ENCODE peak calls at places on chromosomes 4 and X, in eight cellular contexts. One of them, this sample, is unnamed.

GRCh38 chrX:133685806-133686205 is 270.5 kb upstream of the GPC4 start:
- DNase-seq in fibroblast of pulmonary artery: no peak
- DNase-seq in psoas muscle: no peak
- DNase-seq in neural progenitor cell: no peak
- DNase-seq in ovary: no peak
- DNase-seq in brain microvascular endothelial cell: no peak
- DNase-seq in neural crest cell: no peak
- DNase-seq in dorsolateral prefrontal cortex: no peak
- DNase-seq in this sample: no peak

GRCh38 chr4:183612329-183613250 is 46.4 kb downstream of the RWDD4 start:
- DNase-seq in ovary: no peak
- DNase-seq in neural crest cell: no peak
- DNase-seq in psoas muscle: no peak
- DNase-seq in dorsolateral prefrontal cortex: no peak
- DNase-seq in brain microvascular endothelial cell: no peak
- DNase-seq in neural progenitor cell: no peak
- DNase-seq in fibroblast of pulmonary artery: no peak
- DNase-seq in this sample: no peak

GRCh38 chr4:180578175-180578574 is 1665.0 kb upstream of the TENM3 start:
- DNase-seq in dorsolateral prefrontal cortex: no peak
- DNase-seq in fibroblast of pulmonary artery: no peak
- DNase-seq in ovary: no peak
- DNase-seq in brain microvascular endothelial cell: no peak
- DNase-seq in neural crest cell: no peak
- DNase-seq in neural progenitor cell: no peak
- DNase-seq in psoas muscle: no peak
- DNase-seq in this sample: no peak

GRCh38 chr4:108834787-108835384 is 72.0 kb upstream of the ETNPPL start:
- DNase-seq in dorsolateral prefrontal cortex: no peak
- DNase-seq in ovary: no peak
- DNase-seq in neural crest cell: no peak
- DNase-seq in fibroblast of pulmonary artery: peak; percentile 71
- DNase-seq in brain microvascular endothelial cell: no peak
- DNase-seq in neural progenitor cell: peak; percentile 65
- DNase-seq in psoas muscle: no peak
- DNase-seq in this sample: no peak

GRCh38 chrX:30141966-30142365 is 73.4 kb upstream of the MAGEB2 start:
- DNase-seq in fibroblast of pulmonary artery: peak; percentile 58
- DNase-seq in brain microvascular endothelial cell: peak; percentile 34
- DNase-seq in dorsolateral prefrontal cortex: no peak
- DNase-seq in neural crest cell: no peak
- DNase-seq in psoas muscle: no peak
- DNase-seq in ovary: no peak
- DNase-seq in neural progenitor cell: peak; percentile 71
- DNase-seq in this sample: no peak

GRCh38 chr4:114688063-114688462 is 89.5 kb downstream of the UGT8 start:
- DNase-seq in neural progenitor cell: no peak
- DNase-seq in neural crest cell: no peak
- DNase-seq in psoas muscle: no peak
- DNase-seq in fibroblast of pulmonary artery: no peak
- DNase-seq in brain microvascular endothelial cell: no peak
- DNase-seq in dorsolateral prefrontal cortex: no peak
- DNase-seq in ovary: no peak
- DNase-seq in this sample: no peak

GRCh38 chr4:120443111-120443510 is 376.5 kb upstream of the MAD2L1 start:
- DNase-seq in dorsolateral prefrontal cortex: no peak
- DNase-seq in brain microvascular endothelial cell: peak; percentile 39
- DNase-seq in fibroblast of pulmonary artery: peak; percentile 19
- DNase-seq in neural progenitor cell: no peak
- DNase-seq in psoas muscle: no peak
- DNase-seq in ovary: no peak
- DNase-seq in neural crest cell: no peak
- DNase-seq in this sample: no peak

GRCh38 chr4:122224348-122224747 is 72.2 kb downstream of the BLTP1 start:
- DNase-seq in fibroblast of pulmonary artery: peak; percentile 27
- DNase-seq in brain microvascular endothelial cell: peak; percentile 31
- DNase-seq in psoas muscle: no peak
- DNase-seq in dorsolateral prefrontal cortex: no peak
- DNase-seq in ovary: no peak
- DNase-seq in neural crest cell: peak; percentile 11
- DNase-seq in neural progenitor cell: peak; percentile 19
- DNase-seq in this sample: no peak

GRCh38 chr4:128347930-128348660 is 60.5 kb upstream of the PGRMC2 start:
- DNase-seq in dorsolateral prefrontal cortex: no peak
- DNase-seq in ovary: no peak
- DNase-seq in neural crest cell: no peak
- DNase-seq in psoas muscle: no peak
- DNase-seq in neural progenitor cell: no peak
- DNase-seq in fibroblast of pulmonary artery: peak; percentile 58
- DNase-seq in brain microvascular endothelial cell: peak; percentile 42
- DNase-seq in this sample: no peak

GRCh38 chr4:138235419-138235952 is 6.7 kb downstream of the SLC7A11 start:
- DNase-seq in ovary: no peak
- DNase-seq in brain microvascular endothelial cell: peak; percentile 55
- DNase-seq in neural progenitor cell: no peak
- DNase-seq in dorsolateral prefrontal cortex: no peak
- DNase-seq in neural crest cell: no peak
- DNase-seq in fibroblast of pulmonary artery: peak; percentile 96
- DNase-seq in psoas muscle: no peak
- DNase-seq in this sample: no peak

GRCh38 chr4:136664988-136665387 is 867.3 kb downstream of the PCDH18 start:
- DNase-seq in dorsolateral prefrontal cortex: no peak
- DNase-seq in ovary: no peak
- DNase-seq in psoas muscle: no peak
- DNase-seq in neural progenitor cell: no peak
- DNase-seq in brain microvascular endothelial cell: no peak
- DNase-seq in fibroblast of pulmonary artery: peak; percentile 2
- DNase-seq in neural crest cell: no peak
- DNase-seq in this sample: no peak

GRCh38 chrX:357693-358471 is 28.8 kb downstream of the PPP2R3B start:
- DNase-seq in fibroblast of pulmonary artery: peak; percentile 68
- DNase-seq in brain microvascular endothelial cell: peak; percentile 40
- DNase-seq in ovary: no peak
- DNase-seq in neural progenitor cell: no peak
- DNase-seq in dorsolateral prefrontal cortex: no peak
- DNase-seq in neural crest cell: no peak
- DNase-seq in psoas muscle: peak; percentile 52
- DNase-seq in this sample: no peak

GRCh38 chr4:189792819-189793618 is 147.7 kb upstream of the FRG1 start:
- DNase-seq in psoas muscle: peak; percentile 65
- DNase-seq in neural progenitor cell: peak; percentile 85
- DNase-seq in brain microvascular endothelial cell: peak; percentile 67
- DNase-seq in dorsolateral prefrontal cortex: peak; percentile 76
- DNase-seq in ovary: peak; percentile 88
- DNase-seq in neural crest cell: peak; percentile 72
- DNase-seq in fibroblast of pulmonary artery: peak; percentile 64
- DNase-seq in this sample: peak; percentile 58

GRCh38 chr4:10403633-10404445 is 53.4 kb downstream of the ZNF518B start:
- DNase-seq in fibroblast of pulmonary artery: peak; percentile 79
- DNase-seq in neural crest cell: peak; percentile 12
- DNase-seq in brain microvascular endothelial cell: peak; percentile 37
- DNase-seq in ovary: no peak
- DNase-seq in psoas muscle: no peak
- DNase-seq in dorsolateral prefrontal cortex: no peak
- DNase-seq in neural progenitor cell: peak; percentile 56
- DNase-seq in this sample: no peak
- TF ChIP-seq CTCF in fibroblast of pulmonary artery: peak; percentile 60
- TF ChIP-seq CTCF in neural crest cell: peak; percentile 70
- TF ChIP-seq CTCF in brain microvascular endothelial cell: peak; percentile 28
- TF ChIP-seq CTCF in ovary: no peak
- TF ChIP-seq CTCF in psoas muscle: peak; percentile 59
- TF ChIP-seq CTCF in dorsolateral prefrontal cortex: peak; percentile 84
- TF ChIP-seq CTCF in neural progenitor cell: peak; percentile 72
- TF ChIP-seq CTCF in this sample: peak; percentile 66

GRCh38 chrX:7168366-7168765 is 20.4 kb upstream of the PUDP start:
- DNase-seq in psoas muscle: no peak
- DNase-seq in brain microvascular endothelial cell: no peak
- DNase-seq in dorsolateral prefrontal cortex: no peak
- DNase-seq in ovary: no peak
- DNase-seq in neural crest cell: no peak
- DNase-seq in fibroblast of pulmonary artery: no peak
- DNase-seq in neural progenitor cell: no peak
- DNase-seq in this sample: no peak

GRCh38 chrX:7169627-7170026 is 21.7 kb upstream of the PUDP start:
- DNase-seq in neural progenitor cell: no peak
- DNase-seq in brain microvascular endothelial cell: no peak
- DNase-seq in dorsolateral prefrontal cortex: no peak
- DNase-seq in fibroblast of pulmonary artery: no peak
- DNase-seq in psoas muscle: no peak
- DNase-seq in ovary: no peak
- DNase-seq in neural crest cell: no peak
- DNase-seq in this sample: no peak

DNA sequence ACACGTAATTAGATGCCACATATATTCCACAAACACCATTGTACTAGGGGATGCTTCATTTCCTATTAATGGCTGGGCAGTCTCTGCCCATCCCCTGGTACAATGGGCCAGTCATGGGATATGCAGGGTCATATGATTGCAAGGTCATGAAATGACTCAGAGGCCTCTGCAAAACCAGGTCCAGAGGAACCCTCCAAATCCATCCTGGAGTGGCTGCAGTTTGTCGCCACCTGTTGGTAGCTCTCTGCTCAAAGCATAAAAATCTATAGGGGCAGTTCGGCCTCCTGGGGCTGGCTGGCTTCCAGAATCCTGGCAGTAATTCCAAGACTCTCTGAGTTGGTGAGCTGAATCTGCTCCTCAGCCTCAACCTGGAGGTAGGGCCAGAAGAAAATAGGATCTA is 22.9 kb upstream of the PUDP start:
- DNase-seq in ovary: no peak
- DNase-seq in neural crest cell: no peak
- DNase-seq in psoas muscle: no peak
- DNase-seq in neural progenitor cell: no peak
- DNase-seq in dorsolateral prefrontal cortex: no peak
- DNase-seq in fibroblast of pulmonary artery: peak; percentile 27
- DNase-seq in brain microvascular endothelial cell: peak; percentile 7
- DNase-seq in this sample: no peak
- TF ChIP-seq CTCF in ovary: no peak
- TF ChIP-seq CTCF in neural crest cell: peak; percentile 51
- TF ChIP-seq CTCF in psoas muscle: peak; percentile 19
- TF ChIP-seq CTCF in neural progenitor cell: peak; percentile 42
- TF ChIP-seq CTCF in dorsolateral prefrontal cortex: no peak
- TF ChIP-seq CTCF in fibroblast of pulmonary artery: peak; percentile 16
- TF ChIP-seq CTCF in brain microvascular endothelial cell: peak; percentile 62
- TF ChIP-seq CTCF in this sample: peak; percentile 45

DNA sequence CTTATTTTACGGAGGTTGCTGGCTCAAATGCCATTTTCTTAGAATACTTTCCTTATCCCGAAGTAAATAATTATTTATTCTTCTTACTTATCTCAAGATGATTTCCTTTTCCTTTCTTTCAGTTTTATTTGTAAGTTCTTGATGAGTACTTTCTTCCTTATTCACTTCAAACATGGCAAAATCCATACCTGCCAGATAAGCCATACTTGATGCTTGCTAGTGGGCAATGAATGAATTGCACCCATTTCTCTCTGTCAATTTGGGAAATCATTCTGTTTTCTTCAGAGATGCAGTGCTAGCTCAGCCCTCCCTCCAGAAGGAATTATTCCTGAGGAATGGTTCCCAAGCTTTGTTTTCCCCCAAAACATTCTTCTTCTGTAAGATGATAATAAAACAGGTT is 598.3 kb downstream of the SPRY1 start:
- DNase-seq in ovary: no peak
- DNase-seq in psoas muscle: no peak
- DNase-seq in brain microvascular endothelial cell: no peak
- DNase-seq in neural progenitor cell: no peak
- DNase-seq in neural crest cell: no peak
- DNase-seq in dorsolateral prefrontal cortex: no peak
- DNase-seq in fibroblast of pulmonary artery: no peak
- DNase-seq in this sample: no peak
- TF ChIP-seq CTCF in ovary: no peak
- TF ChIP-seq CTCF in psoas muscle: peak; percentile 9
- TF ChIP-seq CTCF in brain microvascular endothelial cell: peak; percentile 49
- TF ChIP-seq CTCF in neural progenitor cell: peak; percentile 41
- TF ChIP-seq CTCF in neural crest cell: peak; percentile 56
- TF ChIP-seq CTCF in dorsolateral prefrontal cortex: no peak
- TF ChIP-seq CTCF in fibroblast of pulmonary artery: peak; percentile 26
- TF ChIP-seq CTCF in this sample: peak; percentile 41

DNA sequence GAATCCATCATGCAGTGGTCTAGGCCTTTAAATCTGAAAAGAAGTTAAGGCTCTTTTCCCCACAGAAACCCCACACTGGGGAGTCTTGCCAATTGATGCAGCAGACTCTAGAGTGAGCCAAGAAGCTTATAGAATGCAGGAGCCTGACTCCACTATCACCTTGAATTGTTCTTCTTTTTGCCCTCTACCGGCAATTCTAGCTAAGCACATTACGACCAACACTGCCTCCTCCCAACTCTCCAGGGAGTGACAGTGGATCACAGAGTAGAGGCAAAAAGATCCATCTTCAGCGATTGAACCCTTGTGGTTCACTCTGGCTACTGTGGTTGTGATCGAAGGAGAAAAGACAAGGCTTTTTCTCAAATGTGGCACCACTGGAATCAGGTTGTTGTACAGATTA is 331.5 kb downstream of the NKX6-1 start:
- DNase-seq in brain microvascular endothelial cell: no peak
- DNase-seq in neural crest cell: no peak
- DNase-seq in neural progenitor cell: peak; percentile 68
- DNase-seq in psoas muscle: no peak
- DNase-seq in ovary: no peak
- DNase-seq in dorsolateral prefrontal cortex: no peak
- DNase-seq in fibroblast of pulmonary artery: no peak
- DNase-seq in this sample: no peak
- TF ChIP-seq CTCF in brain microvascular endothelial cell: peak; percentile 48
- TF ChIP-seq CTCF in neural crest cell: peak; percentile 47
- TF ChIP-seq CTCF in neural progenitor cell: peak; percentile 60
- TF ChIP-seq CTCF in psoas muscle: no peak
- TF ChIP-seq CTCF in ovary: no peak
- TF ChIP-seq CTCF in dorsolateral prefrontal cortex: no peak
- TF ChIP-seq CTCF in fibroblast of pulmonary artery: no peak
- TF ChIP-seq CTCF in this sample: peak; percentile 53

GRCh38 chrX:136866337-136867095 is 14.0 kb downstream of the RBMX start:
- DNase-seq in brain microvascular endothelial cell: no peak
- DNase-seq in psoas muscle: no peak
- DNase-seq in ovary: peak; percentile 43
- DNase-seq in neural progenitor cell: no peak
- DNase-seq in fibroblast of pulmonary artery: peak; percentile 43
- DNase-seq in neural crest cell: no peak
- DNase-seq in dorsolateral prefrontal cortex: no peak
- DNase-seq in this sample: no peak
- TF ChIP-seq CTCF in brain microvascular endothelial cell: no peak
- TF ChIP-seq CTCF in psoas muscle: no peak
- TF ChIP-seq CTCF in ovary: no peak
- TF ChIP-seq CTCF in neural progenitor cell: no peak
- TF ChIP-seq CTCF in fibroblast of pulmonary artery: no peak
- TF ChIP-seq CTCF in neural crest cell: no peak
- TF ChIP-seq CTCF in dorsolateral prefrontal cortex: no peak
- TF ChIP-seq CTCF in this sample: no peak

DNA sequence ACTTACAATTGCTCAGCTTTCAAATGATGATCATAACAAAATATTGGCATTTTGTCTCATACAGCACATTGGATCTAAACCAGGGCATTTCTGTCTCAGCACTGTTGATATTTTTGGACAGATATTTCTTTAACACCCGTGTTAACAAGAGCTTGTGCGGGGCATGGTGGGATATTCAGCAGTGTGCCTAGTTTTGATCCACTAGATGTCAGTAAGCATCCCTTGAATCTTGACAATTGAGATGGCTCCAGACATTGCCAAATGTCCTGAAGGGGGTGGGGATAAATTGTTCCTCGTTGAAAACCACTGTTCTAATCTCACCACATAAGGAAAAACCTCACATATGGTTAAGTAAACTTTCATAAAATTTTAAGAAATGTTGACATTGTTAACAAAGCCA is 806.3 kb downstream of the STIM2 start:
- DNase-seq in ovary: no peak
- DNase-seq in dorsolateral prefrontal cortex: no peak
- DNase-seq in brain microvascular endothelial cell: no peak
- DNase-seq in neural crest cell: no peak
- DNase-seq in psoas muscle: no peak
- DNase-seq in fibroblast of pulmonary artery: no peak
- DNase-seq in neural progenitor cell: peak; percentile 46
- DNase-seq in this sample: no peak
- TF ChIP-seq CTCF in ovary: no peak
- TF ChIP-seq CTCF in dorsolateral prefrontal cortex: peak; percentile 43
- TF ChIP-seq CTCF in brain microvascular endothelial cell: peak; percentile 31
- TF ChIP-seq CTCF in neural crest cell: peak; percentile 26
- TF ChIP-seq CTCF in psoas muscle: no peak
- TF ChIP-seq CTCF in fibroblast of pulmonary artery: no peak
- TF ChIP-seq CTCF in neural progenitor cell: peak; percentile 51
- TF ChIP-seq CTCF in this sample: no peak